ENCODE peak calls at places on chromosomes 3 and 15, in seven cellular contexts. L, O, Z, F, V, N and U are unnamed samples.

GRCh38 chr3:181176610-181177009 is 187.1 kb upstream of the DNAJC19 start:
- DNase-seq in L (peak), O (peak), Z (peak), F (peak), V (no peak), N (peak), U (no peak)

GRCh38 chr3:170244566-170244965 is 22.3 kb downstream of the PRKCI start:
- DNase-seq in L (no peak), O (no peak), Z (no peak), F (no peak), V (no peak), N (no peak), U (no peak)

GRCh38 chr3:145639880-145640279 is 521.1 kb downstream of the PLOD2 start:
- DNase-seq in L (no peak), O (no peak), Z (no peak), F (no peak), V (no peak), N (no peak), U (no peak)

GRCh38 chr3:195692781-195693427 is 27.9 kb upstream of the MUC20 start:
- DNase-seq in L (no peak), O (no peak), Z (no peak), F (no peak), V (peak), N (no peak), U (no peak)

GRCh38 chr15:42730536-42730935 is 6.4 kb downstream of the CDAN1 start:
- DNase-seq in L (no peak), O (no peak), Z (no peak), F (no peak), V (no peak), N (no peak), U (no peak)

GRCh38 chr15:47119349-47119748 is 598.0 kb upstream of the SEMA6D start:
- DNase-seq in L (no peak), O (no peak), Z (no peak), F (no peak), V (no peak), N (no peak), U (no peak)

GRCh38 chr3:37074178-37074577 is 80.9 kb downstream of the MLH1 start:
- DNase-seq in L (peak), O (peak), Z (no peak), F (no peak), V (no peak), N (no peak), U (no peak)

GRCh38 chr15:62105266-62105665 is 38.5 kb downstream of the C2CD4A start:
- DNase-seq in L (no peak), O (no peak), Z (no peak), F (no peak), V (no peak), N (no peak), U (no peak)

GRCh38 chr3:46124216-46125143 is 83.6 kb downstream of the CCR1 start:
- DNase-seq in L (no peak), O (peak), Z (no peak), F (peak), V (no peak), N (no peak), U (no peak)

DNA sequence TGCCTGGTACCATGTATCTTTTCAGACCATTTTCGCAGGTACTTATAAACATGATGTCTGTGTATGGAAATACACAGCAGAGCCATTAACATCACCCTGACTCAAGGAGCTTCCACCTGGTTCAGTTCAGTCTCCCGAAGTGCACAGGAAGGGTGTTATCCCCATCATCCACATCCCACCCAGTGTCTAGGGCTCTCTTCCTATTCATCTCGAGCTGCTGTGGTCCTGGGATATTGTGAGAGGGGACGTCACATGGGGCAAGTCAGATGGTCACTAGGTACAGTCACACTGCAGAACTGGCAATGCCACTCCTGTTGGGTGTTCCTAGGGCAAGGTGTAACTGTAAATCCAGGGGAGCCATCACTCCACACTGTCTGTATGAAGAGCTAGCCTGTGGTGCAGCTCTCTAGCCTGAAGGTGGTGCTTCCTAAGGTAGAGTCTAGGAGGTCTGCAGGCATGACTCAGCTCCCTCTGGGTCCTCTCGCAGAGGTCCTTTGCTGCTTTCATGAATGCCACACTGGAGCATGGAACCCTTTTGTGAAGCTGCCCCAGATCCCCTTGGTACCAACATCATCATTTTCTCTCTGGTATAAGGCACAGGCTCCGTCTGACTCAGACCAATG is 13.9 kb downstream of the ISLR2 start:
- DNase-seq in L (no peak), O (no peak), Z (no peak), F (no peak), V (no peak), N (peak), U (no peak)
- TF ChIP-seq CTCF in L (no peak), O (no peak), Z (no peak), F (no peak), V (no peak), N (peak), U (no peak)

DNA sequence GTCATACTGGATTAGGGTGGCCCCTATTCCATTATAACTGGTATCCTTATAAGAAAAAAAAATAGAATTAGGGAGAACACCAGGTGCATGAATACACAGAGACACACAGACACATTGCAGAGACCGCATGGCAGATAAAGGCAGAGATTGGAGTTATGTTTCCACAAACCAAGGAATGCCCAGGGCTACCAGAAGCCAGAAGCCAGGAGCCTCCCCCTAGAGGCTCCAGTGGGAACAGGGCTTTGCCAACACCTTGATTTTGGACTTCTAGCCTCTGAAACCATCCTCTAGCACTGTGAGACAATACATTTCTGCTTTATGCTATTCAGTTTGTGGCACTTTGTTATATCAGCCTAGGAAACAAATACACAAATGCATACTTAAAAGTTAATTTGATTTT is 10.4 kb downstream of the GOLM2 start:
- DNase-seq in L (no peak), O (no peak), Z (no peak), F (no peak), V (no peak), N (no peak), U (no peak)
- TF ChIP-seq CTCF in L (peak), O (no peak), Z (no peak), F (no peak), V (no peak), N (peak), U (peak)

DNA sequence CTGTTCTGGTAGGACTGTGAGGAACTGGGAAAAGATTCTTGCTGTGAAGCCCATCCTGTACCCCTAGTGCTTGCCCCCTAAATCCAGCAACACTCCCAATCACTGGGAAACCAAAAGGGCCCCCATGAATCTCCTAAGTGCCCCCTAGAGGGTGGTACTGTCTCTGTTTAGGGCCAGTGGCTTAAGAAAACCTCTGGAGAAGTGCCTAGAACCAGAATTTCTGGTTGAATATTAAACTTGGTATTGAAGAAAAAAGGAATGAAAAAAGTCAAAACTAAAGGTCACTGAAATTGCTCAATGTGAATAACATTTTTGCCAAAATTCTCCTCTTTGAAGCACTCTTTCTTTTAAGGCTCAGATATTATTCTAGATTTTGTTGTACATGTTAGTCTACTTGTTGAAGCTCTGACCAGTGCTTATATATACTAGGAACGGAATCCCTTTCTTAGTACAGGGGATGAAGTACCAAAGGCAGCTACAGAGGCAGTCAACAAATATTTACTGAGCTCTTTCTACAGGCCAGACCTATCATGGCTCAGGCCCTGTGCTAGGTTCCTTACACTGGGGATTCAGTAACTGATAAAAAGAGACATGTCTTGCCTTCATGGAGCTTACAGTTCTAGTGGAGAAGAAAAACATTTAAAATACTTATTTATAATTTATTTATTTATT is 138.8 kb downstream of the MYLK start:
- DNase-seq in L (no peak), O (no peak), Z (no peak), F (no peak), V (no peak), N (no peak), U (no peak)
- TF ChIP-seq CTCF in L (peak), O (peak), Z (peak), F (no peak), V (no peak), N (no peak), U (no peak)

GRCh38 chr15:66252411-66253295 is 897 bp downstream of the MEGF11 start:
- DNase-seq in L (peak), O (peak), Z (peak), F (peak), V (peak), N (peak), U (no peak)
- TF ChIP-seq CTCF in L (peak), O (peak), Z (peak), F (peak), V (peak), N (peak), U (peak)

GRCh38 chr15:77584201-77584600 is 48.5 kb downstream of the LINGO1 start:
- DNase-seq in L (no peak), O (no peak), Z (no peak), F (no peak), V (no peak), N (no peak), U (no peak)
- TF ChIP-seq CTCF in L (peak), O (no peak), Z (peak), F (no peak), V (no peak), N (peak), U (peak)

DNA sequence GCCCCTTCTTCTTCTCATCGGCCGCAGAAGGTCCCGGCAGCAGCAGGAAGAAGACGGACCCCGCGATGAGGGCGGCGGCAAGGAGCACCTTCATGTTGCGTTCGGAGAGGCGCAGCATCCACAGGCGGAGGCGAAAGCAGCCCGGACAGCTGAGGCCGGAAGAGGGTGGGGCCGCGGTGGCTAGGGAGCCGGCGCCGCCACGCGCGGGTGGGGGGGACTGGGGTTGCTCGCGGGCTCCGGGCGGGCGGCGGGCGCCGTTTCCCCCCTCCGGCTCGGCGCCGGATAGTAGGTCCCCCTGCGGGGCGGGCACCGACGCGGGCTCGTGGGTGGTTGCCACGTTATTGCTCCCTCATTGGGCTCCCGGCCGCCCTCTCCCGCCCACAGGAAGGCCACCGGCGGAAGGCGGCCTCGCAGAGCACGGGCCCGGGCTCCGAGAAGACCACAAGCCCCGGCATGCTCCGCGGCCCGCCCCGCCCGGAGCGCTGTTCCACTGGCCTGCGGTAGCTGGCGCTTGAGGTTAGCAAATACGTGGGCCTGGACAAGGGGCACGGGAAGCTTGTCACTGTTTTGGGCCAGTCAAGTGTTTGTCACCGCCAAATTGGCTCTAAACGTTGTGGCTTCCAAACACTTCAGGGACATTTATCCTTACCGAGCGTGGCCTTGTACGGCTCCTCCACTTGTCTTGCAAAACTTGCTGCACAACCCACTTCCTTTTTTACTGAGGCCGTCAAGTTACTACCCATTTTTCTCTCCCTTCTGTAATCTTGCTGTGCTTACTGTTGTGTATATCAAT is at the start of gene PPIB:
- DNase-seq in L (peak), O (peak), Z (peak), F (peak), V (peak), N (peak), U (peak)
- TF ChIP-seq CTCF in L (peak), O (peak), Z (peak), F (peak), V (peak), N (peak), U (peak)